ENCODE peak calls at places on chromosome 11, in five cellular contexts. P, W, J, N and X are unnamed samples.

GRCh38 chr11:45366196-45366595 is 80.1 kb upstream of the SYT13 start:
- DNase-seq in J (no peak), N (peak), W (no peak), P (no peak), X (no peak)

GRCh38 chr11:117861151-117862018 is 15.1 kb downstream of the FXYD6 start:
- DNase-seq in J (no peak), P (peak), N (no peak), W (no peak), X (no peak)

GRCh38 chr11:104917259-104918112 is 19.2 kb upstream of the CASP12 start:
- DNase-seq in P (no peak), W (no peak), J (no peak), N (no peak), X (no peak)

GRCh38 chr11:116548286-116548685 is 224.5 kb downstream of the BUD13 start:
- DNase-seq in W (no peak), N (no peak), J (no peak), P (no peak), X (no peak)

GRCh38 chr11:66459138-66459778 is 7.4 kb upstream of the PELI3 start:
- DNase-seq in P (no peak), N (no peak), W (peak), J (no peak), X (no peak)

GRCh38 chr11:66676931-66677598 is 622 bp downstream of the RBM4B start:
- DNase-seq in N (no peak), J (no peak), P (no peak), W (no peak), X (no peak)

GRCh38 chr11:111765320-111765983 is 737 bp downstream of the PPP2R1B start:
- DNase-seq in W (no peak), N (no peak), P (peak), J (no peak), X (no peak)

GRCh38 chr11:13667245-13667644 is 1.2 kb upstream of the FAR1 start:
- DNase-seq in W (no peak), P (no peak), N (no peak), J (no peak), X (no peak)

GRCh38 chr11:15569626-15570025 is 454.9 kb downstream of the INSC start:
- DNase-seq in J (peak), N (no peak), P (no peak), W (no peak), X (no peak)

GRCh38 chr11:630871-631270 is 3.9 kb upstream of the SCT start:
- DNase-seq in N (no peak), J (no peak), W (no peak), P (no peak), X (no peak)

GRCh38 chr11:1829039-1829820 is 5.6 kb upstream of the SYT8 start:
- DNase-seq in W (no peak), J (peak), N (no peak), P (peak), X (no peak)

GRCh38 chr11:35045219-35045819 is 93.7 kb upstream of the CD44 start:
- DNase-seq in J (no peak), P (no peak), W (peak), N (peak), X (no peak)